ENCODE peak calls at places on chromosomes 5 and 9, in five cellular contexts. One of them, this sample, is unnamed.

GRCh38 chr5:16693879-16694278 is 77.1 kb upstream of the RETREG1 start:
- DNase-seq in activated T-cell treated with anti-CD3 and anti-CD28 coated beads, Interleukin-2, amount 50 U/mL, for 1 hour: no peak
- DNase-seq in RPMI8226: no peak
- DNase-seq in IMR-90: no peak
- DNase-seq in activated CD4-positive, alpha-beta T cell treated with anti-CD3 and anti-CD28 coated beads for 4 hours: no peak
- DNase-seq in this sample: no peak

GRCh38 chr9:126587187-126588185 is 26.2 kb upstream of the LMX1B start:
- DNase-seq in RPMI8226: no peak
- DNase-seq in activated CD4-positive, alpha-beta T cell treated with anti-CD3 and anti-CD28 coated beads for 4 hours: no peak
- DNase-seq in IMR-90: no peak
- DNase-seq in activated T-cell treated with anti-CD3 and anti-CD28 coated beads, Interleukin-2, amount 50 U/mL, for 1 hour: no peak
- DNase-seq in this sample: no peak

GRCh38 chr5:97131139-97131710 is 11.2 kb downstream of the LIX1 start:
- DNase-seq in RPMI8226: no peak
- DNase-seq in activated T-cell treated with anti-CD3 and anti-CD28 coated beads, Interleukin-2, amount 50 U/mL, for 1 hour: no peak
- DNase-seq in IMR-90: peak; percentile 56
- DNase-seq in activated CD4-positive, alpha-beta T cell treated with anti-CD3 and anti-CD28 coated beads for 4 hours: no peak
- DNase-seq in this sample: no peak

GRCh38 chr5:84242286-84242685 is 142.4 kb downstream of the EDIL3 start:
- DNase-seq in IMR-90: peak; percentile 86
- DNase-seq in activated CD4-positive, alpha-beta T cell treated with anti-CD3 and anti-CD28 coated beads for 4 hours: no peak
- DNase-seq in activated T-cell treated with anti-CD3 and anti-CD28 coated beads, Interleukin-2, amount 50 U/mL, for 1 hour: no peak
- DNase-seq in RPMI8226: no peak
- DNase-seq in this sample: no peak

GRCh38 chr5:157855404-157855994 is 3.4 kb downstream of the CLINT1 start:
- DNase-seq in activated CD4-positive, alpha-beta T cell treated with anti-CD3 and anti-CD28 coated beads for 4 hours: no peak
- DNase-seq in RPMI8226: peak; percentile 54
- DNase-seq in activated T-cell treated with anti-CD3 and anti-CD28 coated beads, Interleukin-2, amount 50 U/mL, for 1 hour: peak; percentile 27
- DNase-seq in IMR-90: peak; percentile 67
- DNase-seq in this sample: no peak

GRCh38 chr5:2764581-2764980 is 13.1 kb upstream of the IRX2 start:
- DNase-seq in activated CD4-positive, alpha-beta T cell treated with anti-CD3 and anti-CD28 coated beads for 4 hours: no peak
- DNase-seq in RPMI8226: no peak
- DNase-seq in IMR-90: no peak
- DNase-seq in activated T-cell treated with anti-CD3 and anti-CD28 coated beads, Interleukin-2, amount 50 U/mL, for 1 hour: no peak
- DNase-seq in this sample: no peak

GRCh38 chr5:169384661-169385060 is 83.7 kb upstream of the SLIT3 start:
- DNase-seq in activated T-cell treated with anti-CD3 and anti-CD28 coated beads, Interleukin-2, amount 50 U/mL, for 1 hour: no peak
- DNase-seq in activated CD4-positive, alpha-beta T cell treated with anti-CD3 and anti-CD28 coated beads for 4 hours: no peak
- DNase-seq in RPMI8226: no peak
- DNase-seq in IMR-90: no peak
- DNase-seq in this sample: no peak

GRCh38 chr9:129929467-129930125 is 94.3 kb downstream of the USP20 start:
- DNase-seq in activated T-cell treated with anti-CD3 and anti-CD28 coated beads, Interleukin-2, amount 50 U/mL, for 1 hour: no peak
- DNase-seq in RPMI8226: no peak
- DNase-seq in activated CD4-positive, alpha-beta T cell treated with anti-CD3 and anti-CD28 coated beads for 4 hours: no peak
- DNase-seq in IMR-90: no peak
- DNase-seq in this sample: no peak

GRCh38 chr9:6645153-6646027 is at the start of gene GLDC:
- DNase-seq in activated T-cell treated with anti-CD3 and anti-CD28 coated beads, Interleukin-2, amount 50 U/mL, for 1 hour: peak; percentile 54
- DNase-seq in activated CD4-positive, alpha-beta T cell treated with anti-CD3 and anti-CD28 coated beads for 4 hours: peak; percentile 48
- DNase-seq in IMR-90: no peak
- DNase-seq in RPMI8226: peak; percentile 34
- DNase-seq in this sample: no peak

GRCh38 chr5:116088062-116088461 is 3.2 kb downstream of the COMMD10 start:
- DNase-seq in RPMI8226: no peak
- DNase-seq in activated T-cell treated with anti-CD3 and anti-CD28 coated beads, Interleukin-2, amount 50 U/mL, for 1 hour: no peak
- DNase-seq in activated CD4-positive, alpha-beta T cell treated with anti-CD3 and anti-CD28 coated beads for 4 hours: no peak
- DNase-seq in IMR-90: no peak
- DNase-seq in this sample: no peak

GRCh38 chr5:61055434-61056006 is 106.7 kb downstream of the SMIM15 start:
- DNase-seq in activated T-cell treated with anti-CD3 and anti-CD28 coated beads, Interleukin-2, amount 50 U/mL, for 1 hour: no peak
- DNase-seq in RPMI8226: peak; percentile 56
- DNase-seq in activated CD4-positive, alpha-beta T cell treated with anti-CD3 and anti-CD28 coated beads for 4 hours: no peak
- DNase-seq in IMR-90: peak; percentile 72
- DNase-seq in this sample: no peak

GRCh38 chr9:92820964-92821363 is 56.3 kb upstream of the BICD2 start:
- DNase-seq in activated T-cell treated with anti-CD3 and anti-CD28 coated beads, Interleukin-2, amount 50 U/mL, for 1 hour: no peak
- DNase-seq in IMR-90: no peak
- DNase-seq in activated CD4-positive, alpha-beta T cell treated with anti-CD3 and anti-CD28 coated beads for 4 hours: no peak
- DNase-seq in RPMI8226: no peak
- DNase-seq in this sample: no peak